ENCODE peak calls at places on chromosomes 6 and 20, in nine cellular contexts. K is HCEC 1CT; F is effector memory CD8-positive, alpha-beta T cell; T is activated T-cell treated with anti-CD3 and anti-CD28 coated beads for 4 hours; I is iPS DF 19.7; V is stimulated activated CD4-positive, alpha-beta T cell treated with anti-CD3 and anti-CD28 coated beads, Interleukin-1b, Interleukin-23, amount 100 ng/mL, for 1 hour; E is CD8-positive, alpha-beta T cell; N is PC-9; A is ACHN. L is an unnamed sample.

GRCh38 chr20:58524814-58525213 is 9.6 kb upstream of the APCDD1L start:
- DNase-seq in K (peak), E (no peak), F (no peak), N (peak), V (no peak), I (no peak), T (no peak), A (peak), L (no peak)

GRCh38 chr6:110491644-110492317 is 15.4 kb upstream of the SLC22A16 start:
- DNase-seq in N (peak), I (no peak), E (no peak), F (no peak), V (no peak), K (peak), A (no peak), T (no peak), L (no peak)

GRCh38 chr6:125667326-125667725 is 82.1 kb upstream of the HEY2 start:
- DNase-seq in T (no peak), E (no peak), V (no peak), I (no peak), F (no peak), A (no peak), K (no peak), N (no peak), L (no peak)

GRCh38 chr20:15498926-15499325 is 1074.3 kb downstream of the KIF16B start:
- DNase-seq in K (no peak), T (no peak), I (no peak), F (no peak), V (no peak), N (no peak), A (no peak), E (no peak), L (no peak)

GRCh38 chr6:65259080-65259479 is 447.9 kb downstream of the EYS start:
- DNase-seq in E (no peak), F (no peak), I (no peak), T (no peak), A (peak), K (peak), N (no peak), V (no peak), L (no peak)

GRCh38 chr20:49426873-49427272 is 55.6 kb downstream of the KCNB1 start:
- DNase-seq in F (no peak), T (no peak), E (no peak), N (no peak), V (no peak), K (no peak), I (no peak), A (no peak), L (no peak)

GRCh38 chr6:156780117-156780641 is 3.0 kb downstream of the ARID1B start:
- DNase-seq in K (peak), T (peak), E (peak), V (no peak), N (peak), A (peak), I (peak), F (peak), L (peak)

GRCh38 chr6:106630366-106630765 is 988 bp downstream of the QRSL1 start:
- DNase-seq in I (no peak), E (no peak), A (peak), N (no peak), T (no peak), K (no peak), V (no peak), F (no peak), L (no peak)

GRCh38 chr6:33888183-33888582 is 84.4 kb upstream of the MLN start:
- DNase-seq in A (no peak), F (no peak), K (no peak), I (no peak), T (no peak), E (no peak), V (no peak), N (no peak), L (no peak)

GRCh38 chr6:106158816-106159215 is 72.7 kb downstream of the PRDM1 start:
- DNase-seq in N (no peak), I (no peak), K (peak), A (no peak), F (no peak), T (no peak), V (no peak), E (no peak), L (no peak)

GRCh38 chr20:62381842-62382241 is 5.1 kb upstream of the RPS21 start:
- DNase-seq in K (no peak), I (no peak), F (no peak), A (no peak), T (no peak), V (no peak), N (no peak), E (no peak), L (no peak)

GRCh38 chr6:148580442-148580841 is 166.4 kb upstream of the UST start:
- DNase-seq in A (no peak), F (no peak), V (no peak), N (no peak), I (no peak), E (no peak), T (no peak), K (no peak), L (no peak)

GRCh38 chr6:54574671-54575070 is 266.4 kb downstream of the TINAG start:
- DNase-seq in A (no peak), N (no peak), I (no peak), E (no peak), K (no peak), V (no peak), F (no peak), T (no peak), L (no peak)

GRCh38 chr20:11917663-11918062 is at the start of gene BTBD3:
- DNase-seq in E (no peak), N (no peak), T (no peak), F (no peak), V (no peak), K (peak), A (peak), I (no peak), L (no peak)

GRCh38 chr20:21571841-21572690 is 58.2 kb upstream of the NKX2-2 start:
- DNase-seq in I (no peak), K (no peak), V (no peak), T (no peak), N (no peak), E (no peak), F (no peak), A (peak), L (no peak)

GRCh38 chr6:149923327-149923986 is 536 bp upstream of the RAET1G start:
- DNase-seq in I (no peak), K (no peak), T (no peak), E (no peak), F (no peak), A (no peak), V (no peak), N (no peak), L (no peak)

GRCh38 chr6:79048611-79049010 is 29.4 kb downstream of the PHIP start:
- DNase-seq in T (no peak), E (no peak), N (no peak), F (no peak), I (peak), A (peak), V (no peak), K (peak), L (no peak)

GRCh38 chr6:18362058-18362561 is 25.0 kb upstream of the RNF144B start:
- DNase-seq in A (no peak), I (no peak), N (no peak), T (no peak), K (peak), F (no peak), V (no peak), E (no peak), L (no peak)

GRCh38 chr20:62549499-62550086 is 73.8 kb upstream of the GATA5 start:
- DNase-seq in V (no peak), I (no peak), F (no peak), T (no peak), K (no peak), A (no peak), N (no peak), E (no peak), L (no peak)

GRCh38 chr20:39885975-39886649 is 802.9 kb downstream of the MAFB start:
- DNase-seq in E (no peak), A (peak), F (no peak), N (peak), V (no peak), T (no peak), I (peak), K (no peak), L (no peak)

GRCh38 chr6:52276130-52276529 is 8.4 kb downstream of the MCM3 start:
- DNase-seq in E (no peak), A (no peak), K (no peak), I (no peak), V (no peak), N (no peak), T (no peak), F (no peak), L (no peak)

GRCh38 chr6:31407699-31408098 is 4.3 kb downstream of the MICA start:
- DNase-seq in K (peak), T (no peak), A (peak), F (no peak), E (no peak), I (no peak), N (no peak), V (no peak), L (no peak)

GRCh38 chr20:62030834-62031434 is 34.7 kb downstream of the TAF4 start:
- DNase-seq in A (no peak), T (no peak), F (no peak), N (peak), I (no peak), V (no peak), E (peak), K (no peak), L (peak)

L was measured in Peyer's patch.